ENCODE peak calls at places on chromosome 7, in five cellular contexts. S is GM23338, F is lower lobe of right lung, U is adrenal gland, D is IMR-90. B is an unnamed sample.

GRCh38 chr7:12638851-12639467 is 48.5 kb upstream of the ARL4A start:
- DNase-seq in S (peak; percentile 60), U (no peak), D (peak; percentile 54), F (no peak), B (no peak)

GRCh38 chr7:100247152-100247757 is 27.5 kb downstream of the PVRIG start:
- DNase-seq in S (peak; percentile 93), U (no peak), D (peak; percentile 86), F (no peak), B (peak; percentile 32)

GRCh38 chr7:47100815-47101435 is 481.0 kb downstream of the TNS3 start:
- DNase-seq in D (peak; percentile 43), F (peak; percentile 74), S (peak; percentile 83), U (peak; percentile 49), B (peak; percentile 79)

GRCh38 chr7:91814189-91814588 is 66.3 kb downstream of the MTERF1 start:
- DNase-seq in D (no peak), S (no peak), F (no peak), U (no peak), B (no peak)

GRCh38 chr7:46939089-46939488 is 642.8 kb downstream of the TNS3 start:
- DNase-seq in S (no peak), F (no peak), U (no peak), D (no peak), B (no peak)

GRCh38 chr7:78141533-78142281 is 343.1 kb downstream of the PHTF2 start:
- DNase-seq in F (no peak), D (peak; percentile 88), S (no peak), U (no peak), B (no peak)

GRCh38 chr7:27605689-27606269 is 56.9 kb downstream of the HIBADH start:
- DNase-seq in F (no peak), S (peak; percentile 43), D (peak; percentile 52), U (no peak), B (no peak)

GRCh38 chr7:11784808-11785536 is 47.0 kb downstream of the THSD7A start:
- DNase-seq in F (no peak), D (no peak), U (no peak), S (no peak), B (no peak)

GRCh38 chr7:93574269-93574645 is 267 bp downstream of the CALCR start:
- DNase-seq in D (no peak), S (peak; percentile 57), F (peak; percentile 35), U (no peak), B (no peak)

GRCh38 chr7:55086413-55087201 is 67.8 kb downstream of the EGFR start:
- DNase-seq in S (no peak), D (peak; percentile 90), F (no peak), U (peak; percentile 56), B (peak; percentile 36)

GRCh38 chr7:104951546-104951945 is 62.5 kb upstream of the KMT2E start:
- DNase-seq in U (no peak), S (no peak), D (peak; percentile 73), F (no peak), B (peak; percentile 10)

GRCh38 chr7:33873981-33874750 is 31.2 kb upstream of the BMPER start:
- DNase-seq in D (peak; percentile 81), F (no peak), U (no peak), S (no peak), B (no peak)

GRCh38 chr7:5437987-5438386 is 14.4 kb upstream of the TNRC18 start:
- DNase-seq in U (no peak), F (no peak), S (no peak), D (no peak), B (no peak)

GRCh38 chr7:30327813-30328212 is 43.4 kb downstream of the ZNRF2 start:
- DNase-seq in D (peak; percentile 70), U (no peak), S (no peak), F (no peak), B (no peak)

GRCh38 chr7:95411666-95412065 is 15.5 kb upstream of the PON3 start:
- DNase-seq in F (no peak), U (no peak), S (no peak), D (no peak), B (no peak)

GRCh38 chr7:28979791-28980190 is 21.7 kb upstream of the TRIL start:
- DNase-seq in D (no peak), U (no peak), S (no peak), F (no peak), B (no peak)

GRCh38 chr7:80230327-80230726 is 95.7 kb downstream of the GNAI1 start:
- DNase-seq in U (no peak), D (peak; percentile 6), S (peak; percentile 52), F (no peak), B (no peak)

GRCh38 chr7:74718336-74718735 is 55.5 kb upstream of the NCF1 start:
- DNase-seq in U (no peak), F (no peak), S (no peak), D (peak; percentile 11), B (no peak)

GRCh38 chr7:38905026-38905759 is 3.8 kb downstream of the VPS41 start:
- DNase-seq in F (no peak), D (peak; percentile 49), U (no peak), S (no peak), B (no peak)

GRCh38 chr7:148699024-148699771 is 495 bp downstream of the CUL1 start:
- DNase-seq in S (peak; percentile 71), D (peak; percentile 45), F (peak; percentile 82), U (peak; percentile 60), B (peak; percentile 55)

GRCh38 chr7:77453531-77453930 is 37.4 kb upstream of the GSAP start:
- DNase-seq in F (no peak), D (peak; percentile 57), S (no peak), U (no peak), B (no peak)

GRCh38 chr7:158261362-158262235 is 326.0 kb downstream of the PTPRN2 start:
- DNase-seq in D (no peak), S (no peak), U (no peak), F (peak; percentile 26), B (no peak)

GRCh38 chr7:157457355-157458253 is 120.8 kb downstream of the DNAJB6 start:
- DNase-seq in F (peak; percentile 23), D (no peak), U (no peak), S (no peak), B (no peak)

GRCh38 chr7:55325371-55325792 is 39.8 kb upstream of the LANCL2 start:
- DNase-seq in F (no peak), S (no peak), D (peak; percentile 95), U (peak; percentile 50), B (peak; percentile 74)

GRCh38 chr7:139108256-139109187 is 998 bp downstream of the ZC3HAV1 start:
- DNase-seq in S (peak; percentile 54), F (peak; percentile 53), D (peak; percentile 4), U (peak; percentile 33), B (peak; percentile 33)

GRCh38 chr7:1458676-1459511 is at the start of gene MICALL2:
- DNase-seq in F (peak; percentile 83), U (peak; percentile 93), D (peak; percentile 85), S (no peak), B (peak; percentile 95)

GRCh38 chr7:1455241-1455939 is 3.9 kb downstream of the MICALL2 start:
- DNase-seq in S (no peak), D (no peak), U (no peak), F (peak; percentile 90), B (peak; percentile 92)

GRCh38 chr7:1457949-1458675 is 1.2 kb downstream of the MICALL2 start:
- DNase-seq in F (no peak), D (no peak), S (no peak), U (peak; percentile 39), B (no peak)

GRCh38 chr7:1455955-1456354 is 3.3 kb downstream of the MICALL2 start:
- DNase-seq in D (no peak), U (no peak), S (no peak), F (no peak), B (no peak)

DNA sequence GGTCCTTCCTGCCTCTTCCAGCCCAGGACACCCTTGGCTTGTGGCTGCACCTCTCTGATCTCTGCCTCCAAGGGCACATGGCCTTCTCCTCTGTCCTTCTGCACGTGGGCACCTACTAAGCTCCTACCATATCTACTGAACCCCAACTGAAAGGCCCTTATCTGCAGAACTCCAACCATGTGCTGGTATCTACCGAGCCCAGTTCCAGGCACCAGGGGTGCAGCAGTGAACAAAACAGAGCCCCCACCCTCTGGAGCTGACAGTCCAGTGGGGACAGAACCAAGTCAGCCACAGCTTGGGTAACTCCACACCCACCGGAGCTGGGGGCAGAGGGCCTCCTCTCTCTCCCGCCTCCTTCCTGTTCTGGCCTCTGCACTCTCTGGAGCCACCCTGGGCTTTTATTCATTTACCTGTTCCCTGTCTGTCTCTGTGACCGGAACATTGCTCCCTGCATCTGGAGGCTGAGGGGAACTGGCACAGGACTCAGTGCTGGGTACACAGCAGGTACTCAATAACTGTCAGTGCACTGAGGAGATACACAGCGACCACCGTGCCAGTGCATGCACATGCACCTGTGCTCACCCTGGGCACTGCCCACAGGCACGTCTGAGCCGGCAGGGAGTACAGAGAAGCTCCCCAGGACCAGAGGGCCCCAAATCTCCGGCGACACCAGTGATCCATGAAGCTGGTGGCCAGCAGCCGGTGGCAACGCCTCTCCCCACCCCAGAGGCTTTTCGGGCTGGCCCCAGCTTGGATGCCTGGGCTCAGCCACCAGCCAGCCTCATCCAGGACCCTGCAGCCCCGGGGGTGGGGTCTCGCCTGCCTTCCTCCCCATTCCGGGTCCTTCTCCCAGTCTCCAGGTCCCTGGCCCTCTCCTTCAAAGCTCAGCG is 2.0 kb downstream of the MICALL2 start:
- DNase-seq in U (no peak), F (no peak), D (no peak), S (no peak), B (no peak)
- H3K4me1 ChIP-seq in U (peaks cover 74% of the 10 kb centered on the region), F (peaks cover 84% of the 10 kb centered on the region), D (peaks cover 42% of the 10 kb centered on the region), S (peaks cover 6% of the 10 kb centered on the region), B (peaks cover 71% of the 10 kb centered on the region)

DNA sequence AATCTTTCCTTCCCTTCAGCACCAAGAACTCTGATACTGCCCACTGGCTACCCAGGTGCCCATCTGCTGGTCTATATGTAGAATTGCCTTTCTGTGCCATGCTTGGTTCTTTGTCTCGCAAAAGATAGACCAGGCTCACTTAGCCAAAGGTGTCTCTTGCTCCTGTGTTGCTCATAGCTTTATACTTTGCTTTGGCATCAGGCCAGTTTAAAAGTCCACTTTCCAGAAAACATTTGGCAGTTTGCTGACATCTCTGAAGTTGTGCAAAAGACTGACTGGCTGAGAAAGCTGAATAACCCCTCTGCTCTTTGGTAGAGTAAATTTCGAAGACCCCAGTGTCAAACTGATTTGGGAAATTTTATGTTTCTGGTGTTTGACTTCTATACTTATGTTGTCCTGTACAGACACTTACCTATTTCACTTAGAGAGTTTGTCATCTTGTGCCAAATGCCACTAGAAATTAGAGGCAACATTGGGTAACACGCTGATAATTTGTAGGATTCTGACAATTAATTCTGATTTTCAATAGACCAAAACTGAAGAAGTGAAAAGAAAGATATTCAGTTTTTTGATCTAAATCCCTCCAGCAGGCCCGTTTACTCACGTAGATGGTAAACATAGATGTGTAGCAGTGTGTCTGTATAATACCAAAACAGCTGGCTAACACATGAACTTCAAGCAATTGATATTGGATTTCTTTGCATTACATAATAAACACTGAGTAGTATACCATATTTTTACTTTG is 91.1 kb downstream of the CPED1 start:
- DNase-seq in S (no peak), F (no peak), U (no peak), D (peak; percentile 51), B (no peak)
- TF ChIP-seq CTCF in S (no peak), F (no peak), U (no peak), D (peak; percentile 28), B (no peak)

DNA sequence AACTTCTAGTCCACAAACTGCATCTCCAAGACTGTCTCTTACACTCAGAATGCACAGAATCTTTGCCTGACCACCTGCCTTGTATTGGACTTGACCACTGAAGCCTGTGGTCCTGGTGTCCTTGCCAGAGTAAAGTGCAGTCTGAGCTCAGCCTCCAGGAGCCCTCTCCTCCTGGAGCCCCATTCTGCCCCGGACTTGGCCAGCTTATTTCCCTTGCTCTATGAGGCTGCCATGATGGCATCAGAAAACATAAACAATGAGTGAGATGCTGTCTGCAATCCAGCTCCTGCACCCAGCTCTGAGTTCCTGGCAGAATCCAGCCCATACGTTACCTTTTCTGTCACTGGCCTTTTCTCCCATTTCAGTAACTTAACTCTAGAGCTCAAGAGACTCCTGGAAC is 494.6 kb downstream of the PLXNA4 start:
- DNase-seq in S (no peak), U (no peak), F (no peak), D (no peak), B (no peak)
- H3K27me3 ChIP-seq in S (no peaks in the 10 kb centered on the region), U (peaks cover 3% of the 10 kb centered on the region), F (no peaks in the 10 kb centered on the region), D (peaks cover 23% of the 10 kb centered on the region), B (no peaks in the 10 kb centered on the region)

GRCh38 chr7:44477955-44478354 is 12.5 kb downstream of the NUDCD3 start:
- DNase-seq in U (no peak), D (no peak), F (no peak), S (no peak), B (no peak)
- H3K4me1 ChIP-seq in U (peaks cover 16% of the 10 kb centered on the region), D (peaks cover 3% of the 10 kb centered on the region), F (peaks cover 13% of the 10 kb centered on the region), S (no peaks in the 10 kb centered on the region), B (no peaks in the 10 kb centered on the region)

B was measured in body of pancreas.